ENCODE peak calls at places on chromosomes 16 and 17, in four cellular contexts. Y is IMR-90, U is K562, D is endothelial cell of umbilical vein. T is an unnamed sample.

GRCh38 chr17:30226878-30227277 is 8.6 kb downstream of the SLC6A4 start:
- DNase-seq in Y (no peak), U (no peak), D (no peak), T (no peak)

GRCh38 chr17:36544320-36545092 is at the start of gene GGNBP2:
- DNase-seq in Y (peak; percentile 92), U (peak; percentile 96), D (peak; percentile 88), T (no peak)

GRCh38 chr17:64974750-64975317 is 55.6 kb upstream of the LRRC37A3 start:
- DNase-seq in Y (no peak), U (peak; percentile 87), D (peak; percentile 35), T (no peak)

GRCh38 chr16:89697161-89697615 is 4.3 kb downstream of the SPATA2L start:
- DNase-seq in Y (no peak), U (no peak), D (no peak), T (no peak)

GRCh38 chr17:57803026-57803425 is 46.8 kb downstream of the MRPS23 start:
- DNase-seq in Y (no peak), U (no peak), D (no peak), T (no peak)

GRCh38 chr17:16148596-16148995 is 66.7 kb downstream of the NCOR1 start:
- DNase-seq in Y (no peak), U (no peak), D (no peak), T (no peak)

GRCh38 chr16:89958068-89958467 is 9.5 kb downstream of the DEF8 start:
- DNase-seq in Y (peak; percentile 11), U (peak; percentile 44), D (peak; percentile 43), T (no peak)

GRCh38 chr16:87064731-87065720 is 252.2 kb downstream of the C16orf95 start:
- DNase-seq in Y (no peak), U (no peak), D (peak; percentile 83), T (no peak)

GRCh38 chr16:59886021-59886420 is 1151.9 kb upstream of the GOT2 start:
- DNase-seq in Y (peak; percentile 5), U (no peak), D (peak; percentile 3), T (no peak)

GRCh38 chr17:3534881-3535252 is 22.7 kb downstream of the TRPV3 start:
- DNase-seq in Y (peak; percentile 10), U (no peak), D (no peak), T (no peak)

GRCh38 chr17:59329558-59330313 is 1.7 kb upstream of the YPEL2 start:
- DNase-seq in Y (peak; percentile 75), U (peak; percentile 77), D (peak; percentile 96), T (no peak)

GRCh38 chr16:29820730-29821662 is 734 bp downstream of the MVP start:
- DNase-seq in Y (no peak), U (no peak), D (no peak), T (no peak)

GRCh38 chr17:39737761-39738567 is at the start of gene GRB7:
- DNase-seq in Y (no peak), U (peak; percentile 42), D (no peak), T (no peak)

GRCh38 chr17:6427284-6427781 is 7.6 kb downstream of the AIPL1 start:
- DNase-seq in Y (peak; percentile 16), U (no peak), D (no peak), T (no peak)

GRCh38 chr17:6914711-6915110 is 81.1 kb upstream of the ALOX12 start:
- DNase-seq in Y (peak; percentile 7), U (peak; percentile 64), D (no peak), T (no peak)

GRCh38 chr17:50657054-50657453 is 22.4 kb downstream of the ABCC3 start:
- DNase-seq in Y (no peak), U (no peak), D (no peak), T (no peak)

GRCh38 chr16:55257971-55258613 is 65.9 kb upstream of the IRX6 start:
- DNase-seq in Y (peak; percentile 26), U (peak; percentile 71), D (peak; percentile 53), T (no peak)

GRCh38 chr16:24035127-24035842 is 199.5 kb downstream of the PRKCB start:
- DNase-seq in Y (no peak), U (peak; percentile 12), D (no peak), T (no peak)

GRCh38 chr17:45413498-45413923 is 19.2 kb downstream of the ARHGAP27 start:
- DNase-seq in Y (no peak), U (no peak), D (no peak), T (no peak)

GRCh38 chr16:10828851-10829331 is 10.3 kb upstream of the TVP23A start:
- DNase-seq in Y (peak; percentile 53), U (no peak), D (peak; percentile 92), T (no peak)

GRCh38 chr16:17775061-17775460 is 304.3 kb upstream of the XYLT1 start:
- DNase-seq in Y (no peak), U (no peak), D (no peak), T (no peak)

GRCh38 chr16:2008631-2009301 is 855 bp downstream of the ZNF598 start:
- DNase-seq in Y (peak; percentile 44), U (peak; percentile 69), D (peak; percentile 36), T (no peak)

GRCh38 chr16:261031-261691 is 14.6 kb downstream of the RGS11 start:
- DNase-seq in Y (no peak), U (no peak), D (no peak), T (no peak)

GRCh38 chr17:47325176-47325575 is 1.4 kb downstream of the EFCAB13 start:
- DNase-seq in Y (no peak), U (no peak), D (no peak), T (no peak)

GRCh38 chr17:19022747-19023146 is 18.2 kb upstream of the FAM83G start:
- DNase-seq in Y (no peak), U (no peak), D (no peak), T (no peak)

GRCh38 chr17:32103476-32104113 is 38.7 kb upstream of the RHOT1 start:
- DNase-seq in Y (no peak), U (no peak), D (peak; percentile 74), T (no peak)

GRCh38 chr17:74295625-74296547 is 21.9 kb downstream of the DNAI2 start:
- DNase-seq in Y (no peak), U (peak; percentile 91), D (no peak), T (no peak)

GRCh38 chr16:19883296-19883951 is 1.2 kb downstream of the GPRC5B start:
- DNase-seq in Y (peak; percentile 25), U (peak; percentile 51), D (peak; percentile 31), T (no peak)

GRCh38 chr16:19884021-19884485 is 595 bp downstream of the GPRC5B start:
- DNase-seq in Y (no peak), U (no peak), D (peak; percentile 15), T (no peak)

GRCh38 chr16:19885456-19886060 is 910 bp upstream of the GPRC5B start:
- DNase-seq in Y (no peak), U (no peak), D (peak; percentile 40), T (no peak)

GRCh38 chr16:19886061-19886792 is 1.6 kb upstream of the GPRC5B start:
- DNase-seq in Y (peak; percentile 75), U (peak; percentile 85), D (peak; percentile 84), T (no peak)

DNA sequence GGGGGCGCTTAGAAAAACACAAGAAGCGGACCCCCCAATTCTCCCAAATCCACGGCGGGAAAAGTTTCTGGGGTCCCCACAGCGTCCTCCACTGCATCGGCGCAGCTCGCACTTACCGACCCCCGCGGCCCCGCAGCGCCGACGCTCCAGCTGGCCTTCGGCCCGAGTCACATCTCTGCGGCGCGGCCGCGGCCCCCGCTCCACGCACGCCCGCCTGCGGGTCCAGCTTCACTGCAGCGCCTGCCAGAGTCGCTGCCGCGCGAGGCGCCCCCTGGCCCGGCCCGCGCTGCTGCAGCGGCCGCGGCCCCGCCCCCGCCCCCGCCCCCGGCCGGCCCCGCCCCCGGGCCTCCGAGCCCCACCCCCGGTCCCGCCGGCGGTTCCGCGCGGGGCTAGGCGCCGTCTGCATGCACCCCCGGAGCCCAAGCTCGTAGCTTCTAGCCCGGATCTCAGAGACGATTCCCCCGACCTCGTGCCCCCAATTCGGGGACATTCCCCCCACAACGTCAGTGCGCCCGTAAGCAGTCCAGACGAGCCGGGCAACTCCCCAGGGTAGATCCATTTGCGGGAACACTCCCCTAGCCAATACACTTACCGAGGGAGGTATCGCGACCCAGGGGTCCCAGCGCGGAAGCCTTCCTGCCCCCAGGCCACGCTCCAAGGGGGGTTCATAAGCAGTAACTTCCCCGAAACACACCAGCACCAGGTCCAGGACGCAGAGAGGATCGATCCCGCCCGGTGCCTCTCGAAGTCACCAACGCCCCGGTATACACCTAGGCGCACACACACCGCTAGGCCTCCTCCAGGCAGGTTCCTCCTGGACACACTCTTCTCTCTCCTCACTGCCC is at the start of gene GPRC5B:
- DNase-seq in Y (peak; percentile 25), U (peak; percentile 62), D (peak; percentile 53), T (no peak)
- H3K9ac ChIP-seq in Y (peak within 1 kb of the TSS; percentile 70), U (peak within 1 kb of the TSS; percentile 83), D (no peak within 1 kb of the TSS), T (no peak within 1 kb of the TSS)

DNA sequence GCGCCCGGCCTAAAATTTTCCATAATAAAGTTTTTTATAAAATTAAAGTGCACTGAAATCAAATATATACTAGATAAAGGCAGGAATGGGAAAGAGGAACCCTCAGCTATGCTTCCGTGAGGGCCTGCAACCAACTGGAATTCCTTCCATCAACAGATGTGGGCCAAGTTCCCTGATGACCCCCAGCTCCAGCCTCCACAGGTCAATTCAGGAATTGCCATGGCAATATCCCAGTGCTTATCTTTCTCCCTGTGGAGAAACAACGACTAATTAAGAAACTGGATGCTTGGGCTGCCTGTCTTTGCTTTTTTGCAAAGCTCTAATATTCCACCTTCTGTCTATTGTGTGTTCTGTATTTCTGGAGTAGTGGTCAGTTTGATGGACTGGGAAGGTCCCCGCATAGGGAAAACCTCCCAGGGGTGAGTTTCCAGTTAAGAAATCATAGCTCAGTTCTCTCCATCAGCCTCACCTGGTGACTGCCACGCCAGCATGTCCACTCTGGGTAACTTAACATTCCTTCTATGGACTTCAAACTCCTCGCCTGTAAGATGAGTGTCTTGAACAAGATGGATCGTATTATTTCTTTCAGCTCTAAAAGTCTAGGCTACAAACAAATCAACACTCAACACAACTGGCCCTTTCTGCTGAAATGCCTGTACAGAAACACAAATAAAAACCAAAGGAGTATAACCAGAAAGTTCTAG is 67.9 kb downstream of the CREBBP start:
- DNase-seq in Y (no peak), U (no peak), D (no peak), T (no peak)
- H3K4me1 ChIP-seq in Y (no peaks in the 10 kb centered on the region), U (no peaks in the 10 kb centered on the region), D (no peaks in the 10 kb centered on the region), T (no peaks in the 10 kb centered on the region)

GRCh38 chr17:80704381-80704819 is 159.8 kb downstream of the RPTOR start:
- DNase-seq in Y (peak; percentile 38), U (no peak), D (no peak), T (no peak)
- H3K9me1 ChIP-seq in Y (peaks cover 13% of the 10 kb centered on the region), U (peaks cover 7% of the 10 kb centered on the region), D (no peaks in the 10 kb centered on the region), T (peaks cover 2% of the 10 kb centered on the region)

GRCh38 chr16:84090212-84090611 is 26.5 kb downstream of the MBTPS1 start:
- DNase-seq in Y (no peak), U (no peak), D (no peak), T (no peak)
- H3K9ac ChIP-seq in Y (no peak overlapping the region), U (no peak overlapping the region), D (no peak overlapping the region), T (no peak overlapping the region)

DNA sequence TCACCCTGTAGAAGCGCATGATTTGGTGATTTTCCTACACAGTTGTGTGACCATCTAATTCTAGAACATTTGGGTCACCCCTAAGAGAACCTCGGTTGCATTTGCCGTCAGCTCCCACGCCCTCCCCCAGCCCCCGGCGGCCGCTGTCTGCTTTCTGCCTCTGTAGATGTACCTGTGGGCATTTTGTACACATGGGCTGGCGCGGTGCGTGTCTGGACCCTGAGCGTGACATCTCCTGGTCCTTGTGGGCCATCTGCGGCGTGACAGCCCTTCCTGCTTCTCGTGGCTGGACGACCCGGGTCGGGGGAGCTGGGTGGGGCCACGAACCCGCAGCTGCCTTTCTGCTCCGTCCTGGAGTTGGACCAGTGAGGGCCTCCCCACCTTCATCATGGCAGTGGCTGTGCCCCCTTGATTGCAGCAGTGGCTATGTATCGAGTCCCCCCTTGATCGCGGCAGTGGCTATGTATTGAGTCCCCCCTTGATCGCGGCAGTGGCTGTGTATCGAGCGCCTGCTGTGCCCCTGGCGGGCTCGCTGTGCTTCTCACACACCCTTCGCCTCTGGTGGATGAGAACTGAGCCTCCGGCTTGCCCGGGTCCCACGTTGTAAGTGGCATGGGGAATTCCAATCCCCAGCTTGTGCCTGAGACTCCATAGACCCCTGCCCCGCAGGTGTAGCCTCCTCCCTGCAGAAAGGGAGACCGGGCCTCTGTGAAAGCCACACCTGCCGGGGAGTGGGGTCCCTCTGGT is 24.1 kb downstream of the GSE1 start:
- DNase-seq in Y (no peak), U (no peak), D (no peak), T (no peak)
- H3K4me1 ChIP-seq in Y (peaks cover 2% of the 10 kb centered on the region), U (no peaks in the 10 kb centered on the region), D (peaks cover 5% of the 10 kb centered on the region), T (peaks cover 26% of the 10 kb centered on the region)